ENCODE peak calls at places on chromosomes 6 and 20, in five cellular contexts. P is left cardiac atrium; Y is retina; B is T-helper 2 cell; N is activated CD8-positive, alpha-beta T cell treated with anti-CD3 and anti-CD28 coated beads, Interleukin-2, amount 10 ng/mL, durations not matched to agents 7 days and 5 days. D is an unnamed sample.
A peak's percentile ranks its signal among the peaks of the same experiment; 100 is the strongest.

GRCh38 chr6:19410477-19410876 is 426.7 kb upstream of the ID4 start:
- DNase-seq in Y (no peak), P (no peak), N (no peak), B (no peak), D (no peak)

GRCh38 chr6:85797993-85798392 is 155.3 kb upstream of the SYNCRIP start:
- DNase-seq in Y (no peak), P (no peak), N (no peak), B (no peak), D (no peak)

GRCh38 chr20:37723668-37724067 is 29.8 kb downstream of the CTNNBL1 start:
- DNase-seq in Y (no peak), P (no peak), N (no peak), B (no peak), D (no peak)

GRCh38 chr20:6632187-6632586 is 135.3 kb upstream of the BMP2 start:
- DNase-seq in Y (peak; percentile 25), P (peak; percentile 49), B (no peak), N (no peak), D (no peak)

GRCh38 chr6:110180228-110181008 is at the start of gene CDC40:
- DNase-seq in B (peak; percentile 46), N (peak; percentile 69), Y (peak; percentile 85), P (peak; percentile 74), D (peak; percentile 79)

GRCh38 chr6:166419268-166419667 is 36.5 kb upstream of the MPC1 start:
- DNase-seq in B (no peak), P (no peak), Y (no peak), N (peak; percentile 80), D (peak; percentile 80)

GRCh38 chr6:44540881-44541280 is 153.4 kb downstream of the CDC5L start:
- DNase-seq in N (no peak), B (no peak), P (no peak), Y (no peak), D (no peak)

GRCh38 chr20:36197271-36197670 is 39.0 kb upstream of the AAR2 start:
- DNase-seq in B (no peak), Y (no peak), P (no peak), N (no peak), D (no peak)

GRCh38 chr20:23343590-23343989 is 7.0 kb upstream of the NXT1 start:
- DNase-seq in P (no peak), Y (no peak), B (no peak), N (no peak), D (no peak)

GRCh38 chr6:79755967-79756366 is 124.8 kb downstream of the SH3BGRL2 start:
- DNase-seq in P (no peak), Y (no peak), N (no peak), B (no peak), D (no peak)

GRCh38 chr20:38073307-38074010 is 39.9 kb downstream of the RPRD1B start:
- DNase-seq in N (peak; percentile 43), Y (peak; percentile 54), P (peak; percentile 74), B (no peak), D (peak; percentile 18)

GRCh38 chr6:52407467-52407866 is 12.7 kb upstream of the EFHC1 start:
- DNase-seq in Y (peak; percentile 33), B (no peak), N (peak; percentile 34), P (no peak), D (no peak)

GRCh38 chr20:23205656-23206055 is 119.5 kb upstream of the CD93 start:
- DNase-seq in B (no peak), P (peak; percentile 83), Y (peak; percentile 80), N (no peak), D (no peak)

GRCh38 chr6:17967668-17968067 is 19.8 kb downstream of the KIF13A start:
- DNase-seq in N (no peak), Y (no peak), P (no peak), B (no peak), D (no peak)

D was measured in stimulated activated effector memory CD8-positive, alpha-beta T cell treated with anti-CD3 and anti-CD28 coated beads, Interleukin-12 subunit alpha, Interleukin-12 subunit beta, amount 100 ng/mL, for 72 hours.